ENCODE peak calls at places on chromosomes 11 and 22, in five cellular contexts. A is nephron progenitor cell, X is GM06990, W is AG09319, M is fibroblast of lung. D is an unnamed sample.

GRCh38 chr11:111736191-111736590 is 30.0 kb downstream of the PPP2R1B start:
- DNase-seq in M (peak), W (peak), A (no peak), X (no peak), D (peak)

GRCh38 chr22:44583854-44584253 is 85.8 kb upstream of the RTL6 start:
- DNase-seq in M (no peak), A (no peak), W (no peak), X (no peak), D (no peak)

GRCh38 chr11:112886707-112887370 is 74.4 kb upstream of the NCAM1 start:
- DNase-seq in M (peak), A (no peak), W (no peak), X (no peak), D (no peak)

GRCh38 chr11:13669544-13670488 is 1.3 kb downstream of the FAR1 start:
- DNase-seq in A (no peak), M (no peak), X (peak), W (no peak), D (no peak)

GRCh38 chr11:72719144-72719543 is 33.1 kb downstream of the ARAP1 start:
- DNase-seq in M (peak), A (no peak), W (no peak), X (no peak), D (no peak)

GRCh38 chr22:44608606-44609226 is 93.3 kb upstream of the PRR5 start:
- DNase-seq in A (no peak), M (no peak), X (no peak), W (no peak), D (no peak)

GRCh38 chr11:71447791-71448256 is 369 bp downstream of the DHCR7 start:
- DNase-seq in M (peak), W (no peak), X (peak), A (peak), D (no peak)

GRCh38 chr22:40178417-40179409 is 988 bp downstream of the TNRC6B start:
- DNase-seq in M (peak), W (no peak), X (peak), A (peak), D (peak)

GRCh38 chr11:64935634-64936081 is at the start of gene GPHA2:
- DNase-seq in M (no peak), A (peak), W (no peak), X (no peak), D (no peak)

GRCh38 chr11:120040136-120040840 is 97.6 kb downstream of the TRIM29 start:
- DNase-seq in M (no peak), A (no peak), W (no peak), X (no peak), D (no peak)

GRCh38 chr11:11533751-11534150 is 88.1 kb downstream of the GALNT18 start:
- DNase-seq in X (no peak), W (no peak), A (no peak), M (no peak), D (no peak)

GRCh38 chr11:103683581-103683980 is 352.9 kb upstream of the DDI1 start:
- DNase-seq in W (no peak), M (peak), X (no peak), A (no peak), D (peak)

GRCh38 chr11:113667801-113668200 is 38.3 kb downstream of the TMPRSS5 start:
- DNase-seq in M (no peak), A (no peak), W (no peak), X (no peak), D (no peak)

GRCh38 chr22:26406118-26406517 is 22.9 kb upstream of the ASPHD2 start:
- DNase-seq in X (no peak), W (no peak), A (no peak), M (peak), D (no peak)

GRCh38 chr11:114044042-114044871 is 15.3 kb upstream of the ZBTB16 start:
- DNase-seq in A (no peak), W (no peak), X (no peak), M (no peak), D (no peak)

GRCh38 chr11:8267831-8268529 is 4.3 kb upstream of the LMO1 start:
- DNase-seq in W (no peak), A (peak), X (no peak), M (peak), D (no peak)

GRCh38 chr11:128929991-128930390 is 12.7 kb downstream of the TP53AIP1 start:
- DNase-seq in A (peak), W (no peak), X (no peak), M (peak), D (peak)

GRCh38 chr22:37533995-37534394 is 14.8 kb upstream of the CARD10 start:
- DNase-seq in A (no peak), W (no peak), M (peak), X (no peak), D (peak)

GRCh38 chr11:112157274-112157766 is 6.6 kb downstream of the IL18 start:
- DNase-seq in X (no peak), M (peak), A (no peak), W (peak), D (peak)

GRCh38 chr11:9362393-9362863 is 22.0 kb upstream of the IPO7 start:
- DNase-seq in W (no peak), A (no peak), X (no peak), M (no peak), D (no peak)

GRCh38 chr11:69381681-69382130 is 87.8 kb downstream of the MYEOV start:
- DNase-seq in A (no peak), W (no peak), M (no peak), X (no peak), D (no peak)

GRCh38 chr11:106344392-106344791 is 266.9 kb downstream of the AASDHPPT start:
- DNase-seq in W (no peak), A (no peak), M (peak), X (no peak), D (peak)

GRCh38 chr11:116168459-116168787 is 604.4 kb downstream of the BUD13 start:
- DNase-seq in W (no peak), X (no peak), A (no peak), M (no peak), D (no peak)
- TF ChIP-seq CTCF in W (no peak), X (no peak), A (no peak), M (no peak), D (no peak)

DNA sequence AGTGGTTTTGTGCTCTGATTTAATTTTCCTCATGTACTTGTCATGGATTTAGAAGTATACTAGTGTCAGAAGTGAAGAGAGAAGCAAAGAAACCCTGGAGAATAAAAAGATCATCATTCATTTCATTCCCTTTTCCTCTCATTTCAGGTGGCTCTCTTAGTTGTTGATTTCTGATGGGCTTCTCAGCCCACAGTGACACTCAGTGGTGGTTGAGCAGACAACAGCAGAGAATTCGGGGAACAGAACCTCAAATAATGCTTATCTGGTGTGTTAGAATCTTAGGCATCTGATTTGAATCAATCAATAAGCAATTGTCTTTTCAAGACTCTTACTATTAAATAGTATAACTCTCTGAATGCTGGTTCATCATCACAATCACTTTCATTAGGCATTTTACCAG is 1289.4 kb downstream of the FAM181B start:
- DNase-seq in X (no peak), A (no peak), W (no peak), M (no peak), D (no peak)
- TF ChIP-seq CTCF in X (peak), A (peak), W (no peak), M (no peak), D (no peak)

GRCh38 chr11:75214411-75214821 is 26.2 kb upstream of the TPBGL start:
- DNase-seq in A (peak), W (peak), X (peak), M (peak), D (peak)
- TF ChIP-seq CTCF in A (peak), W (peak), X (no peak), M (peak), D (peak)

GRCh38 chr22:35517207-35517606 is 23.4 kb upstream of the RASD2 start:
- DNase-seq in A (no peak), M (no peak), X (no peak), W (no peak), D (no peak)
- TF ChIP-seq CTCF in A (no peak), M (no peak), X (no peak), W (no peak), D (peak)

GRCh38 chr11:123690490-123690889 is 36.1 kb upstream of the SCN3B start:
- DNase-seq in M (peak), A (no peak), X (no peak), W (no peak), D (peak)

GRCh38 chr11:123694551-123694950 is 40.1 kb upstream of the SCN3B start:
- DNase-seq in A (no peak), X (no peak), M (no peak), W (peak), D (no peak)

GRCh38 chr11:123702137-123702536 is 39.3 kb downstream of the ZNF202 start:
- DNase-seq in M (no peak), A (peak), X (peak), W (no peak), D (no peak)

GRCh38 chr11:123700774-123701173 is 40.7 kb downstream of the ZNF202 start:
- DNase-seq in A (no peak), X (no peak), W (no peak), M (no peak), D (no peak)

DNA sequence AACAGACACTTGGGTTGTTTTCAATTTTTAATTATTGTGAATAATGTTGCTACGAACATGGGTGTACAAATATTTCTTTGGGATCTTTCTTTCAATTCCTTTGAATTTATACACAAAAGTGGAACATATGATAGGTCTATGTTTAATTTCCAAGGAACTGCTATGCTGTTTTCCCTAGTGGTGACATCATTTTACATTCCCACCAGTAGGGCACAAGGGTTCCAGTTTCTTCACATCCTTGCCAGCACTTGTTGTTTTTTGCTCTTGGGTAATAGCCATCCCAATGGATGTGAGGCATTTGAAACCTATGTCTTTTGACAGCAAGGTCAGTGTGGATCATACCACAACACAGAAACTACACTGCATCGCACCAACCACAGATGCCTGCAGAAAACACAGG is 41.8 kb upstream of the SCN3B start:
- DNase-seq in A (no peak), X (no peak), M (peak), W (no peak), D (peak)
- TF ChIP-seq CTCF in A (no peak), X (no peak), M (no peak), W (no peak), D (peak)

DNA sequence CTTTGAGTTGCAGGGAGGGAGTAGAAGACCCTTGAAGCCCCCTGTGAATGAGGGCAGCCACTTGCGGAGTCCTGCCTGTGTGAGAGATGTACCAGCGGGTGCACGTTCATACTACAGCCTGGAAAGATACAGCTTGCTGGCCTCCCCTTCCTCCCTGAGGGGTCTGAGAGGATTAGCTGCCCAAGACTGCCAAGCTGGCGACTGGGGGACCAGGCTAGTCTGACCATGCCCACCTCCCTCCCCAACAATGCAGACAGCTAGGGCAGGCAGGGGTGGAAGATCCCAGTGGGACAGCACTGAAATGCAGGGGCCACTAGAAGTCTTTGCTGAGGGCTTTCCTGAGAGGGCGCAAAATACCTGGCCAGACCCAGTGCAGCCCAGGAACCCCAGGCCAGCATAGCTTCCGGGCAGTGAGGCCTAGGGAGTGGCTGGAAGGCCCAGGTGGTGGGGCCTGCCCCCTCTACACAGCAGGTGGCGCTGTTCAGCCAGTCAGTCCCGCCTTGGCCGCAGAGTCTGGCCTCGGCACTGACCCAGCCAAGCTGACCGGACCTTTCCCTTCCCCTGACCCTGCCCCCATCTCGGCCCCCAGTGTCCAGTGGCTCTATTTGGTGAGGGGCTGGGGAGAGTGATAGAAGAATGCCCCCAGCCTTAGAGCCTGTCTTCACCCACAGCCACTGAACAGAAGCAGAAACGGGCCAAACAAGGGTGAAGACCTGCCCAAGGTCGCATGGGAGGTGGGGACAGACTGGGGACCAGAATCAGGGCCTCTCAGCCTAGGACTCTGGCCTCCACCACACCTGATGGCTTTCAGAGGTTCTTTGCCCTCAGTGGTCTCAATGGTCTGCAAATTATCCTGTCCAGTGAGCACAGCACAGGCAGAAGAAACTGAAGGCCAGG is 4.8 kb upstream of the MYRF start:
- DNase-seq in A (peak), X (peak), W (peak), M (peak), D (peak)
- TF ChIP-seq CTCF in A (peak), X (peak), W (peak), M (peak), D (peak)

GRCh38 chr11:88886796-88887195 is 179.0 kb downstream of the GRM5 start:
- DNase-seq in X (no peak), W (no peak), A (peak), M (no peak), D (peak)
- TF ChIP-seq CTCF in X (peak), W (peak), A (peak), M (peak), D (peak)

GRCh38 chr11:17552041-17552355 is 4.9 kb downstream of the OTOG start:
- DNase-seq in A (no peak), X (no peak), M (no peak), W (no peak), D (no peak)

GRCh38 chr11:17553249-17553546 is 6.1 kb downstream of the OTOG start:
- DNase-seq in X (no peak), M (no peak), A (no peak), W (no peak), D (no peak)

GRCh38 chr11:17552392-17553248 is 5.6 kb downstream of the OTOG start:
- DNase-seq in X (no peak), W (no peak), M (peak), A (no peak), D (no peak)

GRCh38 chr11:17556999-17557398 is 9.9 kb downstream of the OTOG start:
- DNase-seq in M (no peak), X (no peak), A (no peak), W (no peak), D (no peak)

GRCh38 chr11:17554487-17554886 is 7.4 kb downstream of the OTOG start:
- DNase-seq in M (no peak), A (no peak), W (no peak), X (no peak), D (no peak)
- TF ChIP-seq CTCF in M (no peak), A (no peak), W (no peak), X (no peak), D (no peak)

GRCh38 chr11:77413850-77414249 is 60.0 kb downstream of the PAK1 start:
- DNase-seq in A (no peak), M (no peak), W (no peak), X (no peak), D (no peak)
- TF ChIP-seq CTCF in A (no peak), M (no peak), W (no peak), X (no peak), D (peak)

DNA sequence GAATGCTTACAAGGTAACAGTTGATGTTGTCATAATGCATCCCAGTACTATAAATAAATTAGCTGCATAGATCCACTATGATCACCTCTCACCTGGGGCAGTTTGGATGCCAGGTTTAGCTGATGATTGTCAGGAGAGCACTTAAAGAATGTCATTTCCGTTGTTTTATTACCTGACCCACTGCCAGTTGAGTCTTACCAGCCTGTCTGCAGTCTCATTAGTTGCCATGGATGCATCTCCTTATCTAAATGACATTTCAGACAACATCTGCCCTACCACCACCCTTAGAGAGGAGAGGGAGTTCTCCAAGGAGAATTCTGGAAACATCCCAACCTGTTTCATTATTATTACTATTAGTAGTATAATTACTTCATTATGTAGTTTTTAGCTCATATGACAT is 339.1 kb upstream of the API5 start:
- DNase-seq in W (no peak), M (no peak), A (no peak), X (no peak), D (no peak)
- TF ChIP-seq CTCF in W (no peak), M (no peak), A (no peak), X (no peak), D (no peak)

D was measured in HFFc6.